ENCODE peak calls at places on chromosomes 12 and 14, in ten cellular contexts. One of them, this sample, is unnamed.

GRCh38 chr12:4807813-4808212 is 87.6 kb downstream of the GALNT8 start:
- DNase-seq in GM10248: no peak
- DNase-seq in spleen: no peak
- DNase-seq in astrocyte of the spinal cord: no peak
- DNase-seq in GM06990: no peak
- DNase-seq in Calu3: no peak
- DNase-seq in RWPE2: no peak
- DNase-seq in PC-9: no peak
- DNase-seq in fibroblast of the aortic adventitia: no peak
- DNase-seq in brain microvascular endothelial cell: no peak
- DNase-seq in this sample: no peak

GRCh38 chr12:29131539-29131938 is 17.5 kb upstream of the FAR2 start:
- DNase-seq in GM10248: no peak
- DNase-seq in spleen: no peak
- DNase-seq in astrocyte of the spinal cord: peak
- DNase-seq in GM06990: no peak
- DNase-seq in Calu3: no peak
- DNase-seq in RWPE2: no peak
- DNase-seq in PC-9: no peak
- DNase-seq in fibroblast of the aortic adventitia: peak
- DNase-seq in brain microvascular endothelial cell: peak
- DNase-seq in this sample: no peak

GRCh38 chr14:37591311-37591940 is 3.6 kb downstream of the FOXA1 start:
- DNase-seq in GM10248: no peak
- DNase-seq in spleen: no peak
- DNase-seq in astrocyte of the spinal cord: no peak
- DNase-seq in GM06990: no peak
- DNase-seq in Calu3: peak
- DNase-seq in RWPE2: peak
- DNase-seq in PC-9: no peak
- DNase-seq in fibroblast of the aortic adventitia: no peak
- DNase-seq in brain microvascular endothelial cell: no peak
- DNase-seq in this sample: peak

GRCh38 chr12:219891-220352 is 6.0 kb upstream of the SLC6A12 start:
- DNase-seq in GM10248: peak
- DNase-seq in spleen: peak
- DNase-seq in astrocyte of the spinal cord: peak
- DNase-seq in GM06990: peak
- DNase-seq in Calu3: peak
- DNase-seq in RWPE2: no peak
- DNase-seq in PC-9: peak
- DNase-seq in fibroblast of the aortic adventitia: peak
- DNase-seq in brain microvascular endothelial cell: peak
- DNase-seq in this sample: peak

GRCh38 chr14:101235872-101236221 is 325.4 kb upstream of the DIO3 start:
- DNase-seq in GM10248: no peak
- DNase-seq in spleen: no peak
- DNase-seq in astrocyte of the spinal cord: no peak
- DNase-seq in GM06990: no peak
- DNase-seq in Calu3: no peak
- DNase-seq in RWPE2: no peak
- DNase-seq in PC-9: no peak
- DNase-seq in fibroblast of the aortic adventitia: no peak
- DNase-seq in brain microvascular endothelial cell: no peak
- DNase-seq in this sample: no peak

GRCh38 chr14:103721334-103722120 is 5.9 kb downstream of the ZFYVE21 start:
- DNase-seq in GM10248: no peak
- DNase-seq in spleen: no peak
- DNase-seq in astrocyte of the spinal cord: peak
- DNase-seq in GM06990: no peak
- DNase-seq in Calu3: peak
- DNase-seq in RWPE2: no peak
- DNase-seq in PC-9: peak
- DNase-seq in fibroblast of the aortic adventitia: no peak
- DNase-seq in brain microvascular endothelial cell: peak
- DNase-seq in this sample: no peak

GRCh38 chr12:106171117-106171750 is 32.5 kb upstream of the NUAK1 start:
- DNase-seq in GM10248: no peak
- DNase-seq in spleen: no peak
- DNase-seq in astrocyte of the spinal cord: no peak
- DNase-seq in GM06990: no peak
- DNase-seq in Calu3: no peak
- DNase-seq in RWPE2: no peak
- DNase-seq in PC-9: no peak
- DNase-seq in fibroblast of the aortic adventitia: peak
- DNase-seq in brain microvascular endothelial cell: no peak
- DNase-seq in this sample: no peak

GRCh38 chr12:123058980-123059379 is 78.5 kb downstream of the ARL6IP4 start:
- DNase-seq in GM10248: no peak
- DNase-seq in spleen: no peak
- DNase-seq in astrocyte of the spinal cord: no peak
- DNase-seq in GM06990: no peak
- DNase-seq in Calu3: no peak
- DNase-seq in RWPE2: no peak
- DNase-seq in PC-9: no peak
- DNase-seq in fibroblast of the aortic adventitia: no peak
- DNase-seq in brain microvascular endothelial cell: no peak
- DNase-seq in this sample: no peak

GRCh38 chr14:69043007-69043444 is 63.9 kb upstream of the ACTN1 start:
- DNase-seq in GM10248: no peak
- DNase-seq in spleen: peak
- DNase-seq in astrocyte of the spinal cord: no peak
- DNase-seq in GM06990: no peak
- DNase-seq in Calu3: no peak
- DNase-seq in RWPE2: no peak
- DNase-seq in PC-9: peak
- DNase-seq in fibroblast of the aortic adventitia: no peak
- DNase-seq in brain microvascular endothelial cell: no peak
- DNase-seq in this sample: no peak
- TF ChIP-seq CTCF in GM10248: no peak
- TF ChIP-seq CTCF in spleen: no peak
- TF ChIP-seq CTCF in astrocyte of the spinal cord: no peak
- TF ChIP-seq CTCF in GM06990: no peak
- TF ChIP-seq CTCF in Calu3: no peak
- TF ChIP-seq CTCF in RWPE2: no peak
- TF ChIP-seq CTCF in PC-9: no peak
- TF ChIP-seq CTCF in fibroblast of the aortic adventitia: no peak
- TF ChIP-seq CTCF in brain microvascular endothelial cell: no peak
- TF ChIP-seq CTCF in this sample: no peak

GRCh38 chr14:68895304-68895703 is 83.8 kb downstream of the ACTN1 start:
- DNase-seq in GM10248: no peak
- DNase-seq in spleen: no peak
- DNase-seq in astrocyte of the spinal cord: no peak
- DNase-seq in GM06990: no peak
- DNase-seq in Calu3: no peak
- DNase-seq in RWPE2: no peak
- DNase-seq in PC-9: no peak
- DNase-seq in fibroblast of the aortic adventitia: no peak
- DNase-seq in brain microvascular endothelial cell: no peak
- DNase-seq in this sample: no peak

GRCh38 chr14:68897559-68898160 is 81.4 kb downstream of the ACTN1 start:
- DNase-seq in GM10248: no peak
- DNase-seq in spleen: no peak
- DNase-seq in astrocyte of the spinal cord: no peak
- DNase-seq in GM06990: no peak
- DNase-seq in Calu3: no peak
- DNase-seq in RWPE2: no peak
- DNase-seq in PC-9: no peak
- DNase-seq in fibroblast of the aortic adventitia: no peak
- DNase-seq in brain microvascular endothelial cell: no peak
- DNase-seq in this sample: no peak

GRCh38 chr14:68894802-68895201 is 84.3 kb downstream of the ACTN1 start:
- DNase-seq in GM10248: no peak
- DNase-seq in spleen: no peak
- DNase-seq in astrocyte of the spinal cord: no peak
- DNase-seq in GM06990: no peak
- DNase-seq in Calu3: no peak
- DNase-seq in RWPE2: no peak
- DNase-seq in PC-9: no peak
- DNase-seq in fibroblast of the aortic adventitia: no peak
- DNase-seq in brain microvascular endothelial cell: peak
- DNase-seq in this sample: no peak

GRCh38 chr14:68894123-68894522 is 85.0 kb downstream of the ACTN1 start:
- DNase-seq in GM10248: no peak
- DNase-seq in spleen: no peak
- DNase-seq in astrocyte of the spinal cord: no peak
- DNase-seq in GM06990: no peak
- DNase-seq in Calu3: no peak
- DNase-seq in RWPE2: no peak
- DNase-seq in PC-9: no peak
- DNase-seq in fibroblast of the aortic adventitia: peak
- DNase-seq in brain microvascular endothelial cell: peak
- DNase-seq in this sample: no peak

GRCh38 chr14:68896132-68896531 is 83.0 kb downstream of the ACTN1 start:
- DNase-seq in GM10248: no peak
- DNase-seq in spleen: no peak
- DNase-seq in astrocyte of the spinal cord: no peak
- DNase-seq in GM06990: no peak
- DNase-seq in Calu3: no peak
- DNase-seq in RWPE2: no peak
- DNase-seq in PC-9: no peak
- DNase-seq in fibroblast of the aortic adventitia: no peak
- DNase-seq in brain microvascular endothelial cell: peak
- DNase-seq in this sample: no peak
- TF ChIP-seq CTCF in GM10248: no peak
- TF ChIP-seq CTCF in spleen: no peak
- TF ChIP-seq CTCF in astrocyte of the spinal cord: peak
- TF ChIP-seq CTCF in GM06990: peak
- TF ChIP-seq CTCF in Calu3: no peak
- TF ChIP-seq CTCF in RWPE2: peak
- TF ChIP-seq CTCF in PC-9: no peak
- TF ChIP-seq CTCF in fibroblast of the aortic adventitia: peak
- TF ChIP-seq CTCF in brain microvascular endothelial cell: peak
- TF ChIP-seq CTCF in this sample: peak

DNA sequence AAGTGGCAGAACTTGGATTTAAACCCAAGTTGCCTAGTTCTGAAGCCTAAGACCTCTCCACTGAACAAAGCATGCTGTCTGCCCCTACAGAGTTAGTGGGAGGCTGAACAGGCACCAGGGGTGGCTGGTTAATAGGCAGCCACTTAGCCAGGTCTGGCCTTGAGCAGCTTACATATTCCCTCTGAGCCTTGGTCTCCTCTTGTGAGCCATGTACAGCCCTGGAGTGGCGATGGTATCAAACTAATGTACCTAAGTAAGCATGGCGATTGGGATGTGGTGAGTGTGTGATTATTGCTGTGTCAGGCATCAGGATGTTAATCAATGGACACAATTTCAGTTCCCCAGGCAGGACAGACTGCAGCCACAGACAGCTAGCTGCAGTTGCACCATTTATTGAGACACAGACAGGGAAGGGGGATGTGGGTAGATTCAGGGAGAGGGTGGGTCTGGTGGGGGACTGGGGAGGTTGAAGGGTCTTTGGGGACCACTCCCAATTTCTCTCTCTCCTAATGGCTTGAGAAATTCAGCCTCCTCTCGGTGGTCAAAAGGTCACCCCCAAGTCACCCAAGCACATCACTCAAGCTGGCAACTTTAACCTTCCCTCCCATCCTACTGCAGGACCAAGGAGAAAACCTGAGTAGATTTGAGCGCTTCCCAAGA is 7.3 kb upstream of the KRT4 start:
- DNase-seq in GM10248: no peak
- DNase-seq in spleen: no peak
- DNase-seq in astrocyte of the spinal cord: no peak
- DNase-seq in GM06990: no peak
- DNase-seq in Calu3: no peak
- DNase-seq in RWPE2: no peak
- DNase-seq in PC-9: no peak
- DNase-seq in fibroblast of the aortic adventitia: no peak
- DNase-seq in brain microvascular endothelial cell: no peak
- DNase-seq in this sample: no peak
- TF ChIP-seq CTCF in GM10248: no peak
- TF ChIP-seq CTCF in spleen: no peak
- TF ChIP-seq CTCF in astrocyte of the spinal cord: no peak
- TF ChIP-seq CTCF in GM06990: no peak
- TF ChIP-seq CTCF in Calu3: no peak
- TF ChIP-seq CTCF in RWPE2: no peak
- TF ChIP-seq CTCF in PC-9: no peak
- TF ChIP-seq CTCF in fibroblast of the aortic adventitia: no peak
- TF ChIP-seq CTCF in brain microvascular endothelial cell: no peak
- TF ChIP-seq CTCF in this sample: no peak

GRCh38 chr12:57150400-57150799 is 3.0 kb upstream of the LRP1-AS start:
- DNase-seq in GM10248: no peak
- DNase-seq in spleen: no peak
- DNase-seq in astrocyte of the spinal cord: no peak
- DNase-seq in GM06990: no peak
- DNase-seq in Calu3: no peak
- DNase-seq in RWPE2: no peak
- DNase-seq in PC-9: no peak
- DNase-seq in fibroblast of the aortic adventitia: no peak
- DNase-seq in brain microvascular endothelial cell: no peak
- DNase-seq in this sample: no peak

GRCh38 chr12:57154076-57154475 is 6.7 kb upstream of the LRP1-AS start:
- DNase-seq in GM10248: no peak
- DNase-seq in spleen: no peak
- DNase-seq in astrocyte of the spinal cord: no peak
- DNase-seq in GM06990: no peak
- DNase-seq in Calu3: no peak
- DNase-seq in RWPE2: no peak
- DNase-seq in PC-9: no peak
- DNase-seq in fibroblast of the aortic adventitia: no peak
- DNase-seq in brain microvascular endothelial cell: no peak
- DNase-seq in this sample: no peak

GRCh38 chr12:57152408-57153038 is 5.1 kb upstream of the LRP1-AS start:
- DNase-seq in GM10248: no peak
- DNase-seq in spleen: no peak
- DNase-seq in astrocyte of the spinal cord: peak
- DNase-seq in GM06990: no peak
- DNase-seq in Calu3: no peak
- DNase-seq in RWPE2: no peak
- DNase-seq in PC-9: no peak
- DNase-seq in fibroblast of the aortic adventitia: peak
- DNase-seq in brain microvascular endothelial cell: no peak
- DNase-seq in this sample: no peak

GRCh38 chr12:57153420-57153997 is 6.1 kb upstream of the LRP1-AS start:
- DNase-seq in GM10248: no peak
- DNase-seq in spleen: no peak
- DNase-seq in astrocyte of the spinal cord: no peak
- DNase-seq in GM06990: no peak
- DNase-seq in Calu3: no peak
- DNase-seq in RWPE2: no peak
- DNase-seq in PC-9: no peak
- DNase-seq in fibroblast of the aortic adventitia: no peak
- DNase-seq in brain microvascular endothelial cell: no peak
- DNase-seq in this sample: no peak

DNA sequence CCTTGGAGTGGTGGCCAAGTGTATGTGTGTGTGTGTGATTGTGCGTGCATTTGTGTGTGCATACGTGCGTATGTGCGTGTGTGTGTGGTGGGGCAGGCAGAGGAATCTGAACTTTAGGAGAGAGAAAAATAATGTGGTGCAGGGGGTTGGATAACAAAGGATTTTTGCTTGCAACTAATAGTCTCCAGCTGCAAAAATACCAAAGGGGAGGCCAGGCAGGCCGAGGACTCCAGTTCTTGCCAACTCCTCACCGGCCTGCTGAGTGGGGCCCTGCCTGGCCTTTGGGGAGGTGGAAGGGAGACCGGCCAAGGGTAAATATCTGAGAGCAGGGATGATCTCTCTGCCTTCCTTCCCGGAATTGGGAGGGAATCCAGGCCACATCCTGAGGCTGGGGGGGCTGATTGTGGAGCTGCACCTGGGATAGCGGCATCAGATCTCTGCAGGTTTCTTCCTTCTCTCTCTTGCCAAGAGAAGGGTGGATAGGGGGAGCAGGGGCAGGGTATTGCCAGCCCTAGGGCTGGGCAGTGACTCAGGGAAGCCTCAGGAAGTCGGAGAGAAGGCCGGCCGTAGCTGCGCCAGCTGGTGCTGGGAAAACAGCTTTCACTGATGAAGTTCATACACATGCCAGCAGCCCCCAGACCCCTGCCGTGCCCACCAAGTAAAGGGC is 4.5 kb upstream of the LRP1-AS start:
- DNase-seq in GM10248: no peak
- DNase-seq in spleen: no peak
- DNase-seq in astrocyte of the spinal cord: peak
- DNase-seq in GM06990: no peak
- DNase-seq in Calu3: no peak
- DNase-seq in RWPE2: no peak
- DNase-seq in PC-9: no peak
- DNase-seq in fibroblast of the aortic adventitia: peak
- DNase-seq in brain microvascular endothelial cell: peak
- DNase-seq in this sample: no peak
- TF ChIP-seq CTCF in GM10248: no peak
- TF ChIP-seq CTCF in spleen: no peak
- TF ChIP-seq CTCF in astrocyte of the spinal cord: no peak
- TF ChIP-seq CTCF in GM06990: no peak
- TF ChIP-seq CTCF in Calu3: no peak
- TF ChIP-seq CTCF in RWPE2: no peak
- TF ChIP-seq CTCF in PC-9: no peak
- TF ChIP-seq CTCF in fibroblast of the aortic adventitia: no peak
- TF ChIP-seq CTCF in brain microvascular endothelial cell: no peak
- TF ChIP-seq CTCF in this sample: no peak